ENCODE peak calls at places on chromosome 5, in eight cellular contexts. Y, C, V, J, T, I, N and M are unnamed samples.

GRCh38 chr5:144484124-144484897 is 313.6 kb downstream of the KCTD16 start:
- DNase-seq in Y (peak), C (no peak), V (peak), J (peak), T (no peak), I (no peak), N (no peak), M (peak)

GRCh38 chr5:72402959-72403628 is 82.9 kb downstream of the PTCD2 start:
- DNase-seq in Y (no peak), C (no peak), V (no peak), J (peak), T (no peak), I (peak), N (peak), M (no peak)

GRCh38 chr5:141747152-141747640 is 65.2 kb upstream of the ARAP3 start:
- DNase-seq in Y (peak), C (no peak), V (no peak), J (peak), T (peak), I (peak), N (peak), M (peak)

GRCh38 chr5:132022737-132023136 is 11.3 kb upstream of the ACSL6 start:
- DNase-seq in Y (no peak), C (no peak), V (peak), J (peak), T (no peak), I (no peak), N (no peak), M (no peak)

GRCh38 chr5:33105521-33105941 is 335.2 kb upstream of the TARS1 start:
- DNase-seq in Y (no peak), C (no peak), V (peak), J (peak), T (no peak), I (no peak), N (no peak), M (no peak)

GRCh38 chr5:126488362-126489065 is 65.3 kb downstream of the GRAMD2B start:
- DNase-seq in Y (no peak), C (no peak), V (no peak), J (no peak), T (no peak), I (no peak), N (no peak), M (no peak)

GRCh38 chr5:72558383-72558782 is 51.2 kb upstream of the ZNF366 start:
- DNase-seq in Y (no peak), C (no peak), V (no peak), J (no peak), T (no peak), I (no peak), N (no peak), M (no peak)

GRCh38 chr5:25423271-25423670 is 778.5 kb upstream of the CDH10 start:
- DNase-seq in Y (no peak), C (no peak), V (no peak), J (no peak), T (no peak), I (no peak), N (no peak), M (no peak)

GRCh38 chr5:23727271-23727670 is 219.9 kb downstream of the PRDM9 start:
- DNase-seq in Y (no peak), C (no peak), V (no peak), J (no peak), T (no peak), I (no peak), N (no peak), M (peak)

GRCh38 chr5:98041661-98042060 is 731.8 kb upstream of the RGMB start:
- DNase-seq in Y (no peak), C (no peak), V (no peak), J (no peak), T (no peak), I (no peak), N (no peak), M (no peak)

GRCh38 chr5:168747987-168748777 is 169.0 kb upstream of the PANK3 start:
- DNase-seq in Y (peak), C (peak), V (no peak), J (peak), T (peak), I (peak), N (peak), M (peak)

GRCh38 chr5:131634666-131634995 is 398 bp downstream of the RAPGEF6 start:
- DNase-seq in Y (peak), C (no peak), V (peak), J (peak), T (no peak), I (peak), N (peak), M (peak)

GRCh38 chr5:53481887-53482716 is 1.7 kb downstream of the FST start:
- DNase-seq in Y (peak), C (no peak), V (peak), J (no peak), T (peak), I (peak), N (peak), M (peak)

GRCh38 chr5:112012112-112012511 is 255.1 kb upstream of the NREP start:
- DNase-seq in Y (no peak), C (no peak), V (no peak), J (peak), T (no peak), I (no peak), N (no peak), M (no peak)